ENCODE peak calls at places on chromosomes 4 and X, in four cellular contexts. E, K, J and X are unnamed samples.

GRCh38 chr4:338759-339097 is 1.1 kb downstream of the ZNF141 start:
- DNase-seq in E (no peak), K (no peak), J (no peak), X (no peak)

GRCh38 chrX:153297376-153297775 is 24.2 kb downstream of the PNMA6F start:
- DNase-seq in E (no peak), K (no peak), J (no peak), X (no peak)

GRCh38 chrX:107700317-107700774 is 72.0 kb downstream of the PRPS1 start:
- DNase-seq in E (no peak), K (peak; percentile 71), J (peak; percentile 79), X (no peak)

GRCh38 chr4:3708611-3709010 is 57.6 kb upstream of the ADRA2C start:
- DNase-seq in E (no peak), K (no peak), J (no peak), X (no peak)

GRCh38 chrX:86194758-86195157 is 46.5 kb downstream of the DACH2 start:
- DNase-seq in E (no peak), K (no peak), J (no peak), X (no peak)

GRCh38 chr4:10124167-10124930 is 7.8 kb upstream of the WDR1 start:
- DNase-seq in E (no peak), K (no peak), J (no peak), X (no peak)

GRCh38 chr4:41933997-41934812 is 1.0 kb upstream of the TMEM33 start:
- DNase-seq in E (no peak), K (no peak), J (no peak), X (no peak)

GRCh38 chr4:89539374-89539773 is 231.8 kb upstream of the GPRIN3 start:
- DNase-seq in E (peak; percentile 75), K (peak; percentile 96), J (peak; percentile 82), X (no peak)

GRCh38 chr4:181959121-181959520 is 284.1 kb upstream of the TENM3 start:
- DNase-seq in E (no peak), K (peak; percentile 57), J (peak; percentile 63), X (no peak)

GRCh38 chr4:55032788-55033187 is 92.6 kb downstream of the KDR start:
- DNase-seq in E (no peak), K (peak; percentile 8), J (peak; percentile 44), X (no peak)

GRCh38 chr4:32226201-32226600 is 1506.0 kb downstream of the PCDH7 start:
- DNase-seq in E (no peak), K (peak; percentile 54), J (no peak), X (no peak)

GRCh38 chr4:68021185-68021584 is 57.9 kb upstream of the TMPRSS11A start:
- DNase-seq in E (no peak), K (no peak), J (peak; percentile 0), X (no peak)

GRCh38 chrX:37701588-37701987 is 16.0 kb downstream of the XK start:
- DNase-seq in E (no peak), K (no peak), J (no peak), X (no peak)

GRCh38 chr4:110119347-110119746 is 79.1 kb downstream of the ELOVL6 start:
- DNase-seq in E (no peak), K (no peak), J (peak; percentile 24), X (no peak)

GRCh38 chr4:73844352-73844751 is 7.9 kb downstream of the CXCL6 start:
- DNase-seq in E (peak; percentile 52), K (peak; percentile 69), J (peak; percentile 93), X (no peak)

GRCh38 chrX:2608638-2609430 is 82.3 kb upstream of the CD99 start:
- DNase-seq in E (peak; percentile 29), K (peak; percentile 81), J (peak; percentile 86), X (no peak)

GRCh38 chrX:30313322-30313721 is 4.1 kb upstream of the NR0B1 start:
- DNase-seq in E (no peak), K (no peak), J (no peak), X (no peak)

GRCh38 chrX:46576458-46576857 is 2.9 kb downstream of the CHST7 start:
- DNase-seq in E (no peak), K (peak; percentile 29), J (peak; percentile 42), X (no peak)
- H3K4me3 ChIP-seq in E (no peak overlapping the region), K (peak overlapping the region; percentile 45), J (peak overlapping the region; percentile 58), X (peak overlapping the region; percentile 57)

GRCh38 chrX:13085533-13085932 is 41.1 kb upstream of the FAM9C start:
- DNase-seq in E (no peak), K (no peak), J (no peak), X (no peak)
- H3K4me3 ChIP-seq in E (no peak overlapping the region), K (no peak overlapping the region), J (no peak overlapping the region), X (no peak overlapping the region)

DNA sequence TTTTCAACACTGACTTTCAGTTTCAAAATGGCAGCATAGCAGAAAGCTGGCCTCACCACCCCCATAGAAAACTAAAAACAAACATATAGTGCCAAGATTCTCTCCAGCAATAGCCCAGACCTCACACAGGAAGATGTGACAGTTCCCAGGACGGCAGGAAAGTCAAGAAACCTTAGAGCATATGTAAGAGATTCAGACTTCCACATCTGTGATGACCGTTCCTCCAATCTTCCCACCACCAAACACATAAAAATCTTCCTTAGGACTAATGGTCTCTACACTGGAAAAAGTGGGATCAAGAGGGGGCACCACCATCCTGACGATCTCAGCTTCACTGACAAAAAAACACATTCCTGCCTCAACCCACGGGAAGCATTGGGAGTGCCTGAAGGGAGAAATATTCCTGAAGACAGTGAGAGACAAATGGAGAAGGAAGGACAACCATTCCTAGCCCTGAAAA is 134.1 kb upstream of the CPXCR1 start:
- DNase-seq in E (no peak), K (no peak), J (peak; percentile 13), X (no peak)
- H3K4me3 ChIP-seq in E (no peak overlapping the region), K (no peak overlapping the region), J (peak overlapping the region; percentile 12), X (no peak overlapping the region)

DNA sequence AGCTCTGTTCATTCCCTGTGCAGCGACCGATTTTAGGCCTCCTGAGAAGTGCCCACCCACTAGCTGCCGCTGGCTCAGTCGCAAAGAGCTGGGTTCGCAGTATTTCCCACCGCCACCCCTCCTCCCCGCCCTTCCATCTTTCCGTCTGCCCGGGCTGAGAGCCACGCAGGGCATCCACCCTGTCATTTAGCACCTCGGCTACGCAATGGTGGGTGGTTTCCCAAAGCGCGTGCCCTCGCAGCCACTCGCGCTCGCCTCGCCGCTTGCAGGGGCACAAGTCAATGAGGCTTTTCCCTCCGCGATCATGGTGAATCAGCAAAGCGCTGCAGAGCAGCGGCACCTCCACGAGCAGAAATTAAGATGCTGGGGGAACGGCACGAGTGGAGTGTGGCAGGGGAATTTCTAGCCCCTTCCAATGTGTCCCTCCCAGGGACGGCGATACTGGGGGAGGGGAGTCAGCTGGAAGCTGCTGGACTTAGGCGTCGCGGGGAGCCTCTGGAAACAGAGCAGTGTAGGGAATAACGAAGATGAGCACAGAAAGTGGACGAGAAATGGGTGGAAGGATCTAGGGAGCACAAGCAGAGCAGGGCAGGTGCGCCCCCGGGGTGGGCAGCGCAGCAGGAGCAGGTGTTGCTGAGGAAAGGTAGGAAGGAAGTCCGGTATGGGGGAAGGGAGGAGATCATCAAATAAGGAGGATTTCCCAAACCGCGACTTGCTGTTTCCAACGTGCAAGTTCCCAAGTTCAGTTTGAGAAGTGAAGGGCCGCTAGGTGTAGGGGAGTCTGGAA is 2.4 kb upstream of the PTCHD1 start:
- DNase-seq in E (no peak), K (peak; percentile 0), J (no peak), X (no peak)
- H3K4me3 ChIP-seq in E (no peak overlapping the region), K (no peak overlapping the region), J (no peak overlapping the region), X (peak overlapping the region; percentile 48)

GRCh38 chrX:79413009-79413408 is 45.9 kb upstream of the ITM2A start:
- DNase-seq in E (no peak), K (no peak), J (peak; percentile 29), X (no peak)
- H3K4me3 ChIP-seq in E (no peak overlapping the region), K (no peak overlapping the region), J (peak overlapping the region; percentile 44), X (no peak overlapping the region)